ENCODE peak calls at places on chromosomes 1 and 21, in four cellular contexts. One of them, this sample, is unnamed.

GRCh38 chr1:154478639-154479038 is 23.4 kb upstream of the TDRD10 start:
- DNase-seq in AG08395: no peak
- DNase-seq in stimulated activated CD4-positive, alpha-beta T cell treated with anti-CD3 and anti-CD28 coated beads, TNF-alpha, amount 100 ng/mL, for 24 hours: no peak
- DNase-seq in glomerular endothelial cell: no peak
- DNase-seq in this sample: no peak

GRCh38 chr21:41816583-41817165 is 49.8 kb upstream of the RIPK4 start:
- DNase-seq in stimulated activated CD4-positive, alpha-beta T cell treated with anti-CD3 and anti-CD28 coated beads, TNF-alpha, amount 100 ng/mL, for 24 hours: peak
- DNase-seq in AG08395: peak
- DNase-seq in glomerular endothelial cell: no peak
- DNase-seq in this sample: peak

GRCh38 chr1:107803579-107803978 is 161.4 kb downstream of the VAV3 start:
- DNase-seq in AG08395: no peak
- DNase-seq in stimulated activated CD4-positive, alpha-beta T cell treated with anti-CD3 and anti-CD28 coated beads, TNF-alpha, amount 100 ng/mL, for 24 hours: no peak
- DNase-seq in glomerular endothelial cell: no peak
- DNase-seq in this sample: no peak

GRCh38 chr1:41726899-41727748 is 191.6 kb downstream of the HIVEP3 start:
- DNase-seq in AG08395: no peak
- DNase-seq in stimulated activated CD4-positive, alpha-beta T cell treated with anti-CD3 and anti-CD28 coated beads, TNF-alpha, amount 100 ng/mL, for 24 hours: no peak
- DNase-seq in glomerular endothelial cell: no peak
- DNase-seq in this sample: no peak

GRCh38 chr1:235073968-235074334 is 54.7 kb downstream of the TOMM20 start:
- DNase-seq in stimulated activated CD4-positive, alpha-beta T cell treated with anti-CD3 and anti-CD28 coated beads, TNF-alpha, amount 100 ng/mL, for 24 hours: no peak
- DNase-seq in AG08395: no peak
- DNase-seq in glomerular endothelial cell: no peak
- DNase-seq in this sample: no peak

GRCh38 chr1:55718758-55719671 is 503.9 kb upstream of the USP24 start:
- DNase-seq in stimulated activated CD4-positive, alpha-beta T cell treated with anti-CD3 and anti-CD28 coated beads, TNF-alpha, amount 100 ng/mL, for 24 hours: no peak
- DNase-seq in glomerular endothelial cell: no peak
- DNase-seq in AG08395: peak
- DNase-seq in this sample: peak

GRCh38 chr1:156096640-156097391 is 14.6 kb upstream of the MEX3A start:
- DNase-seq in AG08395: peak
- DNase-seq in stimulated activated CD4-positive, alpha-beta T cell treated with anti-CD3 and anti-CD28 coated beads, TNF-alpha, amount 100 ng/mL, for 24 hours: peak
- DNase-seq in glomerular endothelial cell: no peak
- DNase-seq in this sample: no peak

GRCh38 chr1:207022996-207023679 is 9.4 kb downstream of the C1orf116 start:
- DNase-seq in stimulated activated CD4-positive, alpha-beta T cell treated with anti-CD3 and anti-CD28 coated beads, TNF-alpha, amount 100 ng/mL, for 24 hours: no peak
- DNase-seq in AG08395: no peak
- DNase-seq in glomerular endothelial cell: no peak
- DNase-seq in this sample: no peak

GRCh38 chr1:219876798-219877209 is 51.6 kb downstream of the SLC30A10 start:
- DNase-seq in glomerular endothelial cell: no peak
- DNase-seq in AG08395: no peak
- DNase-seq in stimulated activated CD4-positive, alpha-beta T cell treated with anti-CD3 and anti-CD28 coated beads, TNF-alpha, amount 100 ng/mL, for 24 hours: no peak
- DNase-seq in this sample: no peak

GRCh38 chr1:66788231-66788939 is 12.7 kb downstream of the INSL5 start:
- DNase-seq in AG08395: no peak
- DNase-seq in glomerular endothelial cell: no peak
- DNase-seq in stimulated activated CD4-positive, alpha-beta T cell treated with anti-CD3 and anti-CD28 coated beads, TNF-alpha, amount 100 ng/mL, for 24 hours: peak
- DNase-seq in this sample: no peak

GRCh38 chr1:150621497-150622113 is 7.8 kb downstream of the ENSA start:
- DNase-seq in AG08395: peak
- DNase-seq in stimulated activated CD4-positive, alpha-beta T cell treated with anti-CD3 and anti-CD28 coated beads, TNF-alpha, amount 100 ng/mL, for 24 hours: peak
- DNase-seq in glomerular endothelial cell: no peak
- DNase-seq in this sample: no peak

GRCh38 chr1:155801149-155801548 is 55.9 kb downstream of the GON4L start:
- DNase-seq in glomerular endothelial cell: no peak
- DNase-seq in stimulated activated CD4-positive, alpha-beta T cell treated with anti-CD3 and anti-CD28 coated beads, TNF-alpha, amount 100 ng/mL, for 24 hours: no peak
- DNase-seq in AG08395: peak
- DNase-seq in this sample: no peak

GRCh38 chr1:95027046-95027445 is 45.7 kb downstream of the ALG14 start:
- DNase-seq in stimulated activated CD4-positive, alpha-beta T cell treated with anti-CD3 and anti-CD28 coated beads, TNF-alpha, amount 100 ng/mL, for 24 hours: no peak
- DNase-seq in glomerular endothelial cell: no peak
- DNase-seq in AG08395: no peak
- DNase-seq in this sample: no peak

GRCh38 chr1:62849031-62849430 is 65.1 kb downstream of the ATG4C start:
- DNase-seq in stimulated activated CD4-positive, alpha-beta T cell treated with anti-CD3 and anti-CD28 coated beads, TNF-alpha, amount 100 ng/mL, for 24 hours: no peak
- DNase-seq in AG08395: no peak
- DNase-seq in glomerular endothelial cell: no peak
- DNase-seq in this sample: no peak

GRCh38 chr1:53644909-53645689 is 93.9 kb downstream of the GLIS1 start:
- DNase-seq in stimulated activated CD4-positive, alpha-beta T cell treated with anti-CD3 and anti-CD28 coated beads, TNF-alpha, amount 100 ng/mL, for 24 hours: no peak
- DNase-seq in glomerular endothelial cell: no peak
- DNase-seq in AG08395: peak
- DNase-seq in this sample: no peak